ENCODE peak calls at places on chromosomes 16 and 17, in nine cellular contexts. One of them, this sample, is unnamed.
A peak's percentile ranks its signal among the peaks of the same experiment; 100 is the strongest.

GRCh38 chr17:66775262-66775661 is 59.7 kb upstream of the CACNG5 start:
- DNase-seq in psoas muscle: no peak
- DNase-seq in IMR-90: no peak
- DNase-seq in PC-9: no peak
- DNase-seq in BJ: no peak
- DNase-seq in MCF 10A: no peak
- DNase-seq in fibroblast of lung: no peak
- DNase-seq in GM06990: no peak
- DNase-seq in mesothelial cell of epicardium: no peak
- DNase-seq in this sample: no peak

GRCh38 chr17:2222901-2223616 is 80.5 kb downstream of the SMG6 start:
- DNase-seq in PC-9: no peak
- DNase-seq in fibroblast of lung: peak; percentile 83
- DNase-seq in MCF 10A: no peak
- DNase-seq in mesothelial cell of epicardium: no peak
- DNase-seq in BJ: no peak
- DNase-seq in GM06990: peak; percentile 49
- DNase-seq in psoas muscle: peak; percentile 68
- DNase-seq in IMR-90: peak; percentile 80
- DNase-seq in this sample: peak; percentile 80

GRCh38 chr16:67428146-67428731 is 2.7 kb upstream of the HSD11B2 start:
- DNase-seq in BJ: no peak
- DNase-seq in fibroblast of lung: peak; percentile 60
- DNase-seq in psoas muscle: peak; percentile 74
- DNase-seq in IMR-90: peak; percentile 47
- DNase-seq in mesothelial cell of epicardium: peak; percentile 71
- DNase-seq in MCF 10A: peak; percentile 73
- DNase-seq in PC-9: peak; percentile 59
- DNase-seq in GM06990: no peak
- DNase-seq in this sample: peak; percentile 45

GRCh38 chr16:66020642-66021041 is 345.8 kb upstream of the CDH5 start:
- DNase-seq in BJ: no peak
- DNase-seq in MCF 10A: peak; percentile 79
- DNase-seq in mesothelial cell of epicardium: no peak
- DNase-seq in PC-9: no peak
- DNase-seq in IMR-90: peak; percentile 52
- DNase-seq in GM06990: peak; percentile 20
- DNase-seq in fibroblast of lung: peak; percentile 52
- DNase-seq in psoas muscle: no peak
- DNase-seq in this sample: no peak

GRCh38 chr17:68657166-68657940 is 56.2 kb upstream of the FAM20A start:
- DNase-seq in fibroblast of lung: peak; percentile 1
- DNase-seq in psoas muscle: no peak
- DNase-seq in IMR-90: no peak
- DNase-seq in PC-9: no peak
- DNase-seq in GM06990: no peak
- DNase-seq in mesothelial cell of epicardium: no peak
- DNase-seq in MCF 10A: no peak
- DNase-seq in BJ: no peak
- DNase-seq in this sample: no peak

GRCh38 chr17:9253308-9253707 is 232.0 kb downstream of the NTN1 start:
- DNase-seq in MCF 10A: no peak
- DNase-seq in IMR-90: no peak
- DNase-seq in BJ: no peak
- DNase-seq in fibroblast of lung: no peak
- DNase-seq in psoas muscle: no peak
- DNase-seq in GM06990: no peak
- DNase-seq in PC-9: no peak
- DNase-seq in mesothelial cell of epicardium: no peak
- DNase-seq in this sample: no peak

GRCh38 chr17:40559016-40559853 is 6.0 kb downstream of the CCR7 start:
- DNase-seq in MCF 10A: no peak
- DNase-seq in mesothelial cell of epicardium: peak; percentile 34
- DNase-seq in fibroblast of lung: no peak
- DNase-seq in PC-9: no peak
- DNase-seq in GM06990: no peak
- DNase-seq in BJ: no peak
- DNase-seq in psoas muscle: no peak
- DNase-seq in IMR-90: no peak
- DNase-seq in this sample: peak; percentile 14

GRCh38 chr17:17661134-17661533 is 20.1 kb upstream of the RAI1 start:
- DNase-seq in IMR-90: no peak
- DNase-seq in PC-9: no peak
- DNase-seq in fibroblast of lung: no peak
- DNase-seq in MCF 10A: no peak
- DNase-seq in psoas muscle: no peak
- DNase-seq in GM06990: no peak
- DNase-seq in mesothelial cell of epicardium: no peak
- DNase-seq in BJ: no peak
- DNase-seq in this sample: no peak

GRCh38 chr17:59400858-59401257 is 69.4 kb downstream of the YPEL2 start:
- DNase-seq in fibroblast of lung: peak; percentile 3
- DNase-seq in BJ: peak; percentile 37
- DNase-seq in IMR-90: no peak
- DNase-seq in mesothelial cell of epicardium: no peak
- DNase-seq in psoas muscle: no peak
- DNase-seq in GM06990: no peak
- DNase-seq in MCF 10A: no peak
- DNase-seq in PC-9: no peak
- DNase-seq in this sample: no peak

GRCh38 chr16:84648595-84649510 is 542 bp downstream of the KLHL36 start:
- DNase-seq in fibroblast of lung: peak; percentile 13
- DNase-seq in mesothelial cell of epicardium: peak; percentile 54
- DNase-seq in psoas muscle: peak; percentile 41
- DNase-seq in PC-9: no peak
- DNase-seq in MCF 10A: peak; percentile 21
- DNase-seq in IMR-90: no peak
- DNase-seq in BJ: no peak
- DNase-seq in GM06990: peak; percentile 55
- DNase-seq in this sample: peak; percentile 44

GRCh38 chr17:62692721-62693431 is 65.4 kb downstream of the MRC2 start:
- DNase-seq in IMR-90: no peak
- DNase-seq in mesothelial cell of epicardium: no peak
- DNase-seq in fibroblast of lung: peak; percentile 37
- DNase-seq in BJ: no peak
- DNase-seq in psoas muscle: no peak
- DNase-seq in PC-9: no peak
- DNase-seq in GM06990: no peak
- DNase-seq in MCF 10A: no peak
- DNase-seq in this sample: no peak

GRCh38 chr17:57531648-57532486 is 213.2 kb downstream of the CCDC182 start:
- DNase-seq in IMR-90: no peak
- DNase-seq in MCF 10A: no peak
- DNase-seq in fibroblast of lung: no peak
- DNase-seq in GM06990: no peak
- DNase-seq in psoas muscle: no peak
- DNase-seq in PC-9: peak; percentile 17
- DNase-seq in BJ: no peak
- DNase-seq in mesothelial cell of epicardium: no peak
- DNase-seq in this sample: no peak

GRCh38 chr17:55093358-55093757 is 124.8 kb downstream of the STXBP4 start:
- DNase-seq in mesothelial cell of epicardium: no peak
- DNase-seq in MCF 10A: no peak
- DNase-seq in GM06990: no peak
- DNase-seq in fibroblast of lung: no peak
- DNase-seq in PC-9: no peak
- DNase-seq in IMR-90: no peak
- DNase-seq in BJ: no peak
- DNase-seq in psoas muscle: no peak
- DNase-seq in this sample: no peak
- TF ChIP-seq CTCF in mesothelial cell of epicardium: no peak
- TF ChIP-seq CTCF in MCF 10A: no peak
- TF ChIP-seq CTCF in GM06990: no peak
- TF ChIP-seq CTCF in fibroblast of lung: no peak
- TF ChIP-seq CTCF in PC-9: no peak
- TF ChIP-seq CTCF in IMR-90: no peak
- TF ChIP-seq CTCF in BJ: no peak
- TF ChIP-seq CTCF in psoas muscle: no peak
- TF ChIP-seq CTCF in this sample: no peak

GRCh38 chr17:41812176-41813038 is at the start of gene FKBP10:
- DNase-seq in BJ: no peak
- DNase-seq in GM06990: no peak
- DNase-seq in psoas muscle: peak; percentile 74
- DNase-seq in IMR-90: peak; percentile 92
- DNase-seq in PC-9: peak; percentile 80
- DNase-seq in mesothelial cell of epicardium: peak; percentile 86
- DNase-seq in MCF 10A: peak; percentile 84
- DNase-seq in fibroblast of lung: peak; percentile 91
- DNase-seq in this sample: peak; percentile 44

GRCh38 chr17:41813699-41814124 is 908 bp downstream of the FKBP10 start:
- DNase-seq in BJ: no peak
- DNase-seq in fibroblast of lung: no peak
- DNase-seq in mesothelial cell of epicardium: no peak
- DNase-seq in MCF 10A: no peak
- DNase-seq in IMR-90: no peak
- DNase-seq in GM06990: no peak
- DNase-seq in PC-9: no peak
- DNase-seq in psoas muscle: no peak
- DNase-seq in this sample: no peak

GRCh38 chr17:41813039-41813680 is 356 bp downstream of the FKBP10 start:
- DNase-seq in BJ: no peak
- DNase-seq in psoas muscle: no peak
- DNase-seq in PC-9: no peak
- DNase-seq in GM06990: no peak
- DNase-seq in IMR-90: no peak
- DNase-seq in fibroblast of lung: no peak
- DNase-seq in MCF 10A: no peak
- DNase-seq in mesothelial cell of epicardium: no peak
- DNase-seq in this sample: no peak

GRCh38 chr17:41810659-41811548 is 845 bp downstream of the P3H4 start:
- DNase-seq in BJ: no peak
- DNase-seq in psoas muscle: no peak
- DNase-seq in PC-9: no peak
- DNase-seq in GM06990: no peak
- DNase-seq in MCF 10A: no peak
- DNase-seq in IMR-90: no peak
- DNase-seq in fibroblast of lung: no peak
- DNase-seq in mesothelial cell of epicardium: no peak
- DNase-seq in this sample: no peak

GRCh38 chr17:41811549-41812175 is at the start of gene P3H4:
- DNase-seq in IMR-90: peak; percentile 80
- DNase-seq in psoas muscle: peak; percentile 78
- DNase-seq in BJ: no peak
- DNase-seq in MCF 10A: peak; percentile 74
- DNase-seq in mesothelial cell of epicardium: peak; percentile 84
- DNase-seq in fibroblast of lung: peak; percentile 81
- DNase-seq in GM06990: peak; percentile 83
- DNase-seq in PC-9: peak; percentile 40
- DNase-seq in this sample: peak; percentile 76
- TF ChIP-seq CTCF in IMR-90: peak; percentile 66
- TF ChIP-seq CTCF in psoas muscle: peak; percentile 64
- TF ChIP-seq CTCF in BJ: peak; percentile 69
- TF ChIP-seq CTCF in MCF 10A: peak; percentile 52
- TF ChIP-seq CTCF in mesothelial cell of epicardium: peak; percentile 28
- TF ChIP-seq CTCF in fibroblast of lung: peak; percentile 49
- TF ChIP-seq CTCF in GM06990: peak; percentile 57
- TF ChIP-seq CTCF in PC-9: peak; percentile 53
- TF ChIP-seq CTCF in this sample: peak; percentile 72

GRCh38 chr17:73840829-73841228 is 196.6 kb upstream of the SDK2 start:
- DNase-seq in BJ: no peak
- DNase-seq in mesothelial cell of epicardium: no peak
- DNase-seq in psoas muscle: no peak
- DNase-seq in fibroblast of lung: no peak
- DNase-seq in IMR-90: no peak
- DNase-seq in PC-9: no peak
- DNase-seq in MCF 10A: no peak
- DNase-seq in GM06990: no peak
- DNase-seq in this sample: no peak

GRCh38 chr17:73838815-73839214 is 194.6 kb upstream of the SDK2 start:
- DNase-seq in psoas muscle: no peak
- DNase-seq in MCF 10A: no peak
- DNase-seq in PC-9: no peak
- DNase-seq in GM06990: no peak
- DNase-seq in fibroblast of lung: no peak
- DNase-seq in mesothelial cell of epicardium: no peak
- DNase-seq in BJ: no peak
- DNase-seq in IMR-90: no peak
- DNase-seq in this sample: no peak

GRCh38 chr17:73835605-73836004 is 191.4 kb upstream of the SDK2 start:
- DNase-seq in mesothelial cell of epicardium: no peak
- DNase-seq in IMR-90: no peak
- DNase-seq in psoas muscle: no peak
- DNase-seq in MCF 10A: no peak
- DNase-seq in fibroblast of lung: no peak
- DNase-seq in PC-9: no peak
- DNase-seq in BJ: no peak
- DNase-seq in GM06990: no peak
- DNase-seq in this sample: no peak

DNA sequence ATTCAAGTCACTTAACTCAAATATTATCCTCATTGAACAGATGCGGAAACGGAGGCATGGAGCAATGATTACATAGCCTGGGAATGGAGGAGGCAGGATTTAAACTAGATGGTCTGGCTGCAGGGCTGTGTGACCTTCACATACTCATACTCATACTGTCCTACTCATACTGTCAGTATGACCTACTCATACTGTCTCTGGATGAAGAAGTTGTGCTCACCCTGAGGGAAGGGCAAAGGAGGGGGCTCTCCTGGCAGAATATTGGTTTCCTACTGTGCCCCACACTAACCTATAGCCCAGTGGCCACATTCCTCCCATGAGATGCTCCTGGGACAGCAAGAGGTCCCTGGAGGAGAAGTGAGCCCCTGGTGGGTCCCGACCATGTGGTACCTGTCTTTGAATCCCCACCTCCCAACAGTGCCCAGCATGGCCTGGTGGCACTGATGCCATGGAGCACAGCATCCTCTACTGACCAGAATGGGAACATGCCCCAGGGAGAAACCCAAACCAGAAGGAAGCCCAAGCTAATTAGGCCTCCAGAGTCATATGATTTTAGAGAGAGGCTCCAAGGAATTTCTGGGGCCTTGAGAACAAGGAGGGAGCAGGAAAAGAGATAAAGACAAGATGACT is 197.3 kb upstream of the SDK2 start:
- DNase-seq in BJ: no peak
- DNase-seq in mesothelial cell of epicardium: no peak
- DNase-seq in MCF 10A: peak; percentile 30
- DNase-seq in PC-9: no peak
- DNase-seq in IMR-90: no peak
- DNase-seq in psoas muscle: no peak
- DNase-seq in fibroblast of lung: peak; percentile 31
- DNase-seq in GM06990: no peak
- DNase-seq in this sample: no peak
- TF ChIP-seq CTCF in BJ: no peak
- TF ChIP-seq CTCF in mesothelial cell of epicardium: no peak
- TF ChIP-seq CTCF in MCF 10A: peak; percentile 83
- TF ChIP-seq CTCF in PC-9: peak; percentile 32
- TF ChIP-seq CTCF in IMR-90: no peak
- TF ChIP-seq CTCF in psoas muscle: peak; percentile 12
- TF ChIP-seq CTCF in fibroblast of lung: no peak
- TF ChIP-seq CTCF in GM06990: peak; percentile 58
- TF ChIP-seq CTCF in this sample: peak; percentile 38

DNA sequence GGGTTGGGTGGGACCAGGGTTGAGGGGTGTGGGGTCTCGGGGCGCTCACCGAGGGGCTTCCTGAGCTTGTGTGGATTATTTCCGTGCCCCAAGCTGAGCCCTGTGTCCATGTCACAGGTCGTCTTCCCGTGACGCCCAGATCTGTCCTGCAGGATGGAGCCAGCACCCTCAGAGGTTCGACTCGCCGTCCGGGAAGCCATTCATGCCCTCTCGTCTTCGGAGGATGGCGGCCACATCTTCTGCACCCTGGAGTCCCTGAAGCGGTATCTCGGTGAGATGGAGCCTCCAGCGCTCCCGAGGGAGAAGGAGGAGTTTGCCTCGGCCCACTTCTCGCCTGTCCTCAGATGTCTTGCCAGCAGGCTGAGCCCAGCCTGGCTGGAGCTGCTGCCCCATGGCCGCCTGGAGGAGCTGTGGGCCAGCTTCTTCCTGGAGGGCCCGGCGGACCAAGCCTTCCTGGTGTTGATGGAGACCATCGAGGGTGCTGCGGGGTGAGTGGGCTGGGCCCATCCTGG is 1.0 kb downstream of the TELO2 start:
- DNase-seq in mesothelial cell of epicardium: peak; percentile 52
- DNase-seq in MCF 10A: peak; percentile 61
- DNase-seq in fibroblast of lung: peak; percentile 74
- DNase-seq in BJ: peak; percentile 19
- DNase-seq in GM06990: peak; percentile 13
- DNase-seq in psoas muscle: peak; percentile 75
- DNase-seq in IMR-90: peak; percentile 69
- DNase-seq in PC-9: peak; percentile 49
- DNase-seq in this sample: no peak
- TF ChIP-seq CTCF in mesothelial cell of epicardium: peak; percentile 11
- TF ChIP-seq CTCF in MCF 10A: peak; percentile 45
- TF ChIP-seq CTCF in fibroblast of lung: peak; percentile 75
- TF ChIP-seq CTCF in BJ: peak; percentile 93
- TF ChIP-seq CTCF in GM06990: no peak
- TF ChIP-seq CTCF in psoas muscle: peak; percentile 65
- TF ChIP-seq CTCF in IMR-90: peak; percentile 59
- TF ChIP-seq CTCF in PC-9: peak; percentile 52
- TF ChIP-seq CTCF in this sample: no peak

This sample was measured in natural killer cell.